ENCODE peak calls at places on chromosomes 11 and 22, in six cellular contexts. R, I, E, D, K and X are unnamed samples.

GRCh38 chr11:125360066-125360465 is 136.0 kb downstream of the FEZ1 start:
- DNase-seq in R (no peak), I (no peak), E (no peak), D (no peak), K (no peak), X (no peak)

GRCh38 chr11:69113226-69113625 is 42.5 kb upstream of the SMIM38 start:
- DNase-seq in R (no peak), I (no peak), E (no peak), D (no peak), K (no peak), X (no peak)

GRCh38 chr22:25900390-25900789 is 158.4 kb downstream of the MYO18B start:
- DNase-seq in R (no peak), I (no peak), E (no peak), D (no peak), K (no peak), X (no peak)

GRCh38 chr22:38205261-38206128 is 3.7 kb downstream of the MAFF start:
- DNase-seq in R (no peak), I (no peak), E (no peak), D (peak; percentile 58), K (peak; percentile 55), X (peak; percentile 91)

GRCh38 chr11:19073454-19074415 is 13.2 kb upstream of the MRGPRX2 start:
- DNase-seq in R (no peak), I (peak; percentile 65), E (peak; percentile 46), D (no peak), K (no peak), X (no peak)

GRCh38 chr11:19220903-19221682 is 19.3 kb upstream of the CSRP3 start:
- DNase-seq in R (no peak), I (no peak), E (no peak), D (peak; percentile 31), K (no peak), X (no peak)

GRCh38 chr11:106568632-106569031 is 449.6 kb downstream of the GUCY1A2 start:
- DNase-seq in R (no peak), I (no peak), E (no peak), D (no peak), K (no peak), X (no peak)

GRCh38 chr11:134843020-134843419 is 431.0 kb upstream of the B3GAT1 start:
- DNase-seq in R (no peak), I (no peak), E (peak; percentile 28), D (no peak), K (no peak), X (peak; percentile 49)

GRCh38 chr11:47121056-47121455 is 55.6 kb downstream of the ARFGAP2 start:
- DNase-seq in R (no peak), I (no peak), E (no peak), D (no peak), K (no peak), X (no peak)

GRCh38 chr22:45208993-45209838 is 31.5 kb downstream of the KIAA0930 start:
- DNase-seq in R (no peak), I (peak; percentile 75), E (peak; percentile 97), D (no peak), K (peak; percentile 47), X (no peak)
- TF ChIP-seq CTCF in R (peak; percentile 81), I (peak; percentile 87), E (peak; percentile 76), D (peak; percentile 31), K (peak; percentile 60), X (peak; percentile 56)

GRCh38 chr22:22165936-22166710 is 78.5 kb upstream of the VPREB1 start:
- DNase-seq in R (no peak), I (no peak), E (no peak), D (no peak), K (no peak), X (no peak)
- H3K4me1 ChIP-seq in R (peaks cover 7% of the 10 kb centered on the region), I (no peaks in the 10 kb centered on the region), E (no peaks in the 10 kb centered on the region), D (no peaks in the 10 kb centered on the region), K (no peaks in the 10 kb centered on the region), X (no peaks in the 10 kb centered on the region)

GRCh38 chr22:22814666-22815396 is 72.8 kb upstream of the IGLL5 start:
- DNase-seq in R (no peak), I (no peak), E (no peak), D (no peak), K (no peak), X (no peak)
- H3K27ac ChIP-seq in R (no peak overlapping the region), I (no peak overlapping the region), E (no peak overlapping the region), D (no peak overlapping the region), K (no peak overlapping the region), X (no peak overlapping the region)

GRCh38 chr11:76695133-76695532 is 24.6 kb upstream of the LRRC32 start:
- DNase-seq in R (no peak), I (peak; percentile 43), E (no peak), D (no peak), K (no peak), X (no peak)
- TF ChIP-seq CTCF in R (peak; percentile 22), I (peak; percentile 19), E (no peak), D (no peak), K (no peak), X (no peak)

DNA sequence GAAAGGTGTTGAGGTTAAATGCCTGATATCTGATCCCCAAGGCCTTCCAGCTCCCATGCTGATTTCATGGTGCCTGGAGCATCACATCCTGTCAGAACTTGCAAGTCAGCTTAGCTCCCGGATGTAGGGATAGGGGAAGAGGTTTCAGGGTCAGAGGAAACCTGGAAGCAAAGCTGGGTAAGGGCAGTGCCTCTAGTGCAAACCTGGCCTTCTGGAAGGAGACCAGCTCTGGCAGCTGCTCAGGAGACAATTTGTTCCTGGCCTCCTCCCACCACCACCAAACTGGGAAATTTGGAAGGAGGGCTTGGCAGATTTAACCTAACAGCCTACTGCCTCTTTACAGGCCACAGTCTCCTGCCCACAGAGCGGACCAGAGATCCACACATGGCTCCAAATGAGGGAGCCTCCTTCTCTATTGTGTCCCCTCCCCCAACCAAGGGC is 9.2 kb upstream of the TSKU start:
- DNase-seq in R (no peak), I (no peak), E (no peak), D (no peak), K (no peak), X (peak; percentile 86)
- H3K4me1 ChIP-seq in R (peaks cover 22% of the 10 kb centered on the region), I (peaks cover 22% of the 10 kb centered on the region), E (peaks cover 13% of the 10 kb centered on the region), D (peaks cover 25% of the 10 kb centered on the region), K (peaks cover 33% of the 10 kb centered on the region), X (no peaks in the 10 kb centered on the region)